ENCODE peak calls at places on chromosomes 7 and 10, in four cellular contexts. P, A, C and F are unnamed samples.

GRCh38 chr10:98555011-98555619 is 108.4 kb upstream of the HPS1 start:
- DNase-seq in P (no peak), A (no peak), C (no peak), F (no peak)

GRCh38 chr7:102813256-102814024 is 64.6 kb downstream of the FAM185A start:
- DNase-seq in P (no peak), A (no peak), C (no peak), F (no peak)

GRCh38 chr10:72087969-72088878 is at the start of gene SPOCK2:
- DNase-seq in P (no peak), A (no peak), C (no peak), F (no peak)

GRCh38 chr7:1326511-1326785 is 93.8 kb downstream of the UNCX start:
- DNase-seq in P (no peak), A (no peak), C (no peak), F (no peak)

GRCh38 chr7:105649727-105650381 is 68.6 kb upstream of the EFCAB10 start:
- DNase-seq in P (no peak), A (no peak), C (no peak), F (peak)

GRCh38 chr7:151313857-151314256 is 27.8 kb upstream of the NUB1 start:
- DNase-seq in P (no peak), A (no peak), C (no peak), F (peak)

GRCh38 chr7:94906035-94906796 is 1.2 kb upstream of the PPP1R9A start:
- DNase-seq in P (no peak), A (no peak), C (no peak), F (no peak)

GRCh38 chr10:98098247-98098646 is 36.2 kb upstream of the R3HCC1L start:
- DNase-seq in P (no peak), A (no peak), C (no peak), F (no peak)

GRCh38 chr10:8054243-8054497 is 318 bp upstream of the GATA3 start:
- DNase-seq in P (no peak), A (no peak), C (no peak), F (no peak)
- TF ChIP-seq CHD1 in P (no peak), A (no peak), C (no peak), F (no peak)

GRCh38 chr10:120052964-120053363 is 160.4 kb downstream of the SEC23IP start:
- DNase-seq in P (no peak), A (no peak), C (no peak), F (no peak)

GRCh38 chr10:120042705-120043104 is 150.2 kb downstream of the SEC23IP start:
- DNase-seq in P (no peak), A (no peak), C (no peak), F (no peak)

GRCh38 chr10:120048358-120048757 is 155.8 kb downstream of the SEC23IP start:
- DNase-seq in P (no peak), A (no peak), C (no peak), F (no peak)
- TF ChIP-seq CHD1 in P (no peak), A (no peak), C (no peak), F (no peak)

GRCh38 chr7:32346253-32346652 is 143.9 kb downstream of the LSM5 start:
- DNase-seq in P (no peak), A (no peak), C (no peak), F (no peak)

GRCh38 chr7:32347244-32347828 is 142.8 kb downstream of the LSM5 start:
- DNase-seq in P (no peak), A (no peak), C (peak), F (no peak)
- TF ChIP-seq CHD1 in P (no peak), A (no peak), C (no peak), F (no peak)

DNA sequence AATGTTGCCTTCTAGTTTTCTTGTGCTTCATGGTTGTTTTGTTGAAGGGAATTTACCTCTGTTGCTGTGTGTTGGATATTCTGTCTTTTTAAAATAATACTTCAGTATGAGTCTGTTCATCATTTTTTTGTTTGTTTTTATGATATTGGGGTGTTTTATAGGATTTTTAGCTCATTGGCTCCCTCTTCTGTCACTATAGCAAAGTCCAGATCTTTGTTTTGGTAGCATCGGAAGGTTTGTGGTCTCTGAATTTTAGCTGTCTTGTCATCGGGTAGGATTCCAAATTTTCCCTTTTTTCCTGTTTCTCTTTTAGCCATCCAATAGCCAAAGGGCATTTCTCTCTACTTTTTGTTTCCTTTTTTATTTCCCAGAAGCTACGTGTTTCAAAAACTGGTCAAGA is 91.4 kb downstream of the EXOC4 start:
- DNase-seq in P (no peak), A (no peak), C (peak), F (peak)
- TF ChIP-seq CHD1 in P (no peak), A (no peak), C (no peak), F (no peak)

GRCh38 chr10:116522803-116523381 is 22.8 kb upstream of the PNLIP start:
- DNase-seq in P (no peak), A (no peak), C (no peak), F (no peak)

GRCh38 chr10:116526219-116526618 is 19.5 kb upstream of the PNLIP start:
- DNase-seq in P (no peak), A (no peak), C (no peak), F (no peak)

GRCh38 chr10:116524736-116525135 is 21.0 kb upstream of the PNLIP start:
- DNase-seq in P (no peak), A (no peak), C (no peak), F (no peak)

DNA sequence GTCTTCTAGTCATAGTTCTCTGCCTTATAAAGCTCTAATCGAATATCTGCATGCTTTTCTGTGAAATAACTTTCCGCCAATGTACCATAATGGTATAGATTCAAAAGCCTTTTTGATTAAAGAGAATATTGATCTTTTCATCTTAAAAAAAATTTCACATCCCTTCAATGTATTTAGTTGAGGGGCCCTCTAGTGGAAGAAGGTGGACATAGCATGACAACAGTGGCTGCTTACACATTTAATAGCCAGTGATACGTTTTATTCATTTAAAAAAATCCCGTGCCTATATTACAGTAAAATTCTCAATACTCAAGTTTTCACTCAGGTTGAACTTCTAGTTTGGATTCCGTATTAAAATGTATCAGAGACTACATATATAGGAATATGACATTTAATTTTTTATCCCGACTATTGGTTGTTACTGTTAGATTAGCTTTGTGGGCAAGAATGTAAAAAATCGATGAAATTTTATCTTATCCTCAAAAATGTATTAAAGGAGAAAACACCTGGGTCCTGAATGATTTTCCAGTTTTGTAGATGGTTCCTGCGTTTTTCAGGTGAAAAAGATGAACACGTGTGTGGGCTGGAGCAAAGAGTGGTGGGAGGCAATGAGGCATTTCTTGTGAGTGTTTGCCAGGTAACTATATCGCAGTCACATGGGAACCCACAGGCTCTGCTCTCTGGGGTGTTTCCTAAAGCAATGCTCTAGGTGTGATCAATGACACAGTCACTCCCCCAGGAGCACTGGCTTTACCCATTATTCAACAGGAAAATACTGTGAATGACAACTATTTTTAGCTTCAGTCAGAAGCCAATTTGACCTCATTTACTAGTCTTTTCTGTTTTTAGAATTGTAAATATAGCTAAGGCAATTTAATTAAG is 24.1 kb upstream of the PNLIP start:
- DNase-seq in P (no peak), A (no peak), C (peak), F (peak)
- TF ChIP-seq CHD1 in P (no peak), A (no peak), C (no peak), F (no peak)

GRCh38 chr7:22834028-22834427 is 11.4 kb upstream of the TOMM7 start:
- DNase-seq in P (no peak), A (no peak), C (no peak), F (no peak)
- TF ChIP-seq CHD1 in P (no peak), A (no peak), C (no peak), F (no peak)

DNA sequence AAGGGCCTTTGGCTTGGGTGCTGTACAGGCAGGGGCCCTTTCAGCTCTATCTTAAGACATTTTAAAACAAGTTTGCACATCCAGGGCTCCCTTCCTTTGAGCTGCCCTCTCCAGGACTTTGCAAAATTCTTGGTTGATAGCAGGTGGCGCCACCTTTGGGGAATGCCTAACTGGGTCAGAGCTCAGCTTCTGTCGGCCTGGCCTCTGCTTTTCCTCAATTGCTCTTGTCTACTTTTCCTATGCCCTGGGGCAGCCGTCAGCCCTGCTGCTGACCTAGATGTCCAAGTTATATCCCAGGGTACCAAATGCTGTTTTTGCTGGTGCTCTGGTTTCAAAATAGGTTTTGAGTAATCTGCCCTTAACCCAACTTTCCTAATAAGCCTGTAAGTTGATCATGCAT is 65.8 kb downstream of the APBB1IP start:
- DNase-seq in P (no peak), A (no peak), C (peak), F (no peak)
- TF ChIP-seq CHD1 in P (no peak), A (no peak), C (no peak), F (no peak)

GRCh38 chr10:79222186-79222585 is 125.1 kb upstream of the PPIF start:
- DNase-seq in P (no peak), A (no peak), C (no peak), F (no peak)
- TF ChIP-seq CHD1 in P (no peak), A (no peak), C (no peak), F (no peak)

DNA sequence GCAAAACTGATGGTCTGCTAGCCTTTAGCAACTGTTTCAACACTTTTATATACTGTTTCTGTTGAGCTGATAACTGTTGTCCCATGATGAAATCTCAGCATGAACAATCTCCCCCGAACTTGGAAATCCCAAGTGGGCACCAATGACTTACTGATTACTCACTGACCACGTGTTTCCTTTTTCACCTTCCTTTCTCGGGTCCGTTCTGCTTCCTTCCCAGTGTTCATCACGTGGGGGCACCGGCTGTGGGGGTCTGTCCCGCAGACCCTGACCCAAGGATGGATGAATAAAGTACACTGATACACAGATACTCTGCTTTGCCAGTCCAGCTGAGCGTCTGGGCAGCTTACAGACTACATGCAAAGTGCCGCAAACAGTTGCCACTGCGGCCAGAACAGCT is 39.0 kb upstream of the RASGEF1A start:
- DNase-seq in P (no peak), A (no peak), C (no peak), F (no peak)
- TF ChIP-seq CHD1 in P (no peak), A (no peak), C (no peak), F (no peak)